ENCODE peak calls at places on chromosome 19, in eight cellular contexts. D is lower leg skin, L is tibial nerve, R is nephron progenitor cell, Y is IMR-90, C is AG09319, X is stomach, V is progenitor cell of endocrine pancreas. O is an unnamed sample.

GRCh38 chr19:4803736-4804695 is 12.5 kb downstream of the FEM1A start:
- DNase-seq in X (peak), L (no peak), R (peak), Y (peak), C (no peak), V (peak), D (no peak), O (peak)

GRCh38 chr19:6971366-6971765 is 49.9 kb downstream of the MBD3L2B start:
- DNase-seq in L (no peak), R (no peak), V (no peak), D (no peak), C (no peak), X (no peak), Y (no peak), O (no peak)

GRCh38 chr19:19460761-19461265 is 54.5 kb downstream of the TSSK6 start:
- DNase-seq in D (peak), X (peak), R (peak), C (no peak), L (peak), V (no peak), Y (peak), O (no peak)

GRCh38 chr19:55249841-55250240 is 9.0 kb downstream of the PPP6R1 start:
- DNase-seq in R (no peak), V (no peak), L (no peak), D (no peak), C (no peak), X (no peak), Y (no peak), O (no peak)

GRCh38 chr19:5364674-5365073 is 24.1 kb upstream of the PTPRS start:
- DNase-seq in L (no peak), D (no peak), X (no peak), Y (no peak), C (no peak), V (no peak), R (no peak), O (peak)

GRCh38 chr19:40225440-40226305 is 816 bp downstream of the CCNP start:
- DNase-seq in D (no peak), Y (peak), X (no peak), R (no peak), C (no peak), V (no peak), L (no peak), O (no peak)

GRCh38 chr19:33472696-33473624 is 48.6 kb downstream of the PEPD start:
- DNase-seq in L (no peak), D (peak), V (no peak), R (no peak), Y (peak), C (peak), X (no peak), O (no peak)

GRCh38 chr19:11581740-11582139 is 4.3 kb upstream of the ACP5 start:
- DNase-seq in L (no peak), V (no peak), D (no peak), R (no peak), C (no peak), X (no peak), Y (peak), O (no peak)

GRCh38 chr19:46107371-46107770 is 17.1 kb downstream of the IGFL3 start:
- DNase-seq in C (no peak), X (no peak), R (no peak), V (no peak), Y (peak), L (no peak), D (no peak), O (no peak)

GRCh38 chr19:6483235-6483634 is 1.6 kb upstream of the DENND1C start:
- DNase-seq in D (no peak), V (no peak), X (no peak), C (no peak), R (no peak), L (no peak), Y (no peak), O (no peak)

GRCh38 chr19:50870417-50871089 is 2.7 kb upstream of the KLK2 start:
- DNase-seq in C (no peak), D (no peak), Y (peak), L (no peak), R (no peak), V (no peak), X (no peak), O (no peak)

GRCh38 chr19:5024282-5024681 is 55.4 kb downstream of the KDM4B start:
- DNase-seq in V (no peak), Y (no peak), C (no peak), R (no peak), X (no peak), L (no peak), D (no peak), O (no peak)

DNA sequence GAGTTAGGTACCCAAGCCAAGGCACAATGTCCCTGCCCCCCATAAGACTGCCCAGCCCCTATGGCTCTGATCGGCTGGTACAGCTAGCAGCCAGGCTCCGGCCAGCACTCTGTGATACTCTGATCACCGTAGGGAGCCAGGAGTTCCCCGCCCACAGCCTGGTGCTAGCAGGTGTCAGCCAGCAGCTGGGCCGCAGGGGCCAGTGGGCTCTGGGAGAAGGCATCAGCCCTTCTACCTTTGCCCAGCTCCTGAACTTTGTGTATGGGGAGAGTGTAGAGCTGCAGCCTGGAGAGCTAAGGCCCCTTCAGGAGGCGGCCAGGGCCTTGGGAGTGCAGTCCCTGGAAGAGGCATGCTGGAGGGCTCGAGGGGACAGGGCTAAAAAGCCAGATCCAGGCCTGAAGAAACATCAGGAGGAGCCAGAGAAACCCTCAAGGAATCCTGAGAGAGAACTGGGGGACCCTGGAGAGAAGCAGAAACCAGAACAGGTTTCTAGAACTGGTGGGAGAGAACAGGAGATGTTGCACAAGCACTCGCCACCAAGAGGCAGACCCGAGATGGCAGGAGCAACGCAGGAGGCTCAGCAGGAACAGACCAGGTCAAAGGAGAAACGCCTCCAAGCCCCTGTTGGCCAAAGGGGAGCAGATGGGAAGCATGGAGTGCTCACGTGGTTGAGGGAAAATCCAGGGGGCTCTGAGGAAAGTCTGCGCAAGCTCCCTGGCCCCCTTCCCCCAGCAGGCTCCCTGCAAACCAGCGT is 3.0 kb upstream of the KMT2B start:
- DNase-seq in R (no peak), D (no peak), X (no peak), L (no peak), C (no peak), Y (no peak), V (no peak), O (no peak)
- TF ChIP-seq CTCF in R (no peak), D (no peak), X (no peak), L (no peak), C (no peak), Y (no peak), V (no peak), O (no peak)

DNA sequence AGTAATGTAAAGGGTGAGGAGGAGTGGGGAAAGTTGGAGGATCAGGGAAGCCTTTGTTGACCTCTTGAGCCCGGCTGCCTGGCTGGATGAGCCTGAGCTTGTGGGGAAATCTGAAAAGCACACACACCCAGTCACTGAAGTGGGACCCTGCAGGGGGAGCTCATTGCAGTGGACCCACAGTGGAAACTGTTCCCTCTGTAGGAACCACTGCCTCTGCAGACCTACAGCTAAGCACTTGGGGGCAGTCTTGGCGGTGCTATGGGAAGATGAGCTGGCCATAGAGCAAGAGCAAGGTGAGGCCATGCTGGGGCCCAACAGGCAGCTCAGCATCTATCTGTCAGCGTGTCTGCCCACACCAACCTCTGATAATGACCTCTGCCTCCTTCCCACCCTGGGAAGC is 294.8 kb downstream of the TSHZ3 start:
- DNase-seq in L (no peak), X (peak), Y (peak), R (peak), D (no peak), V (peak), C (peak), O (no peak)
- TF ChIP-seq CTCF in L (peak), X (no peak), Y (peak), R (peak), D (no peak), V (peak), C (peak), O (peak)

DNA sequence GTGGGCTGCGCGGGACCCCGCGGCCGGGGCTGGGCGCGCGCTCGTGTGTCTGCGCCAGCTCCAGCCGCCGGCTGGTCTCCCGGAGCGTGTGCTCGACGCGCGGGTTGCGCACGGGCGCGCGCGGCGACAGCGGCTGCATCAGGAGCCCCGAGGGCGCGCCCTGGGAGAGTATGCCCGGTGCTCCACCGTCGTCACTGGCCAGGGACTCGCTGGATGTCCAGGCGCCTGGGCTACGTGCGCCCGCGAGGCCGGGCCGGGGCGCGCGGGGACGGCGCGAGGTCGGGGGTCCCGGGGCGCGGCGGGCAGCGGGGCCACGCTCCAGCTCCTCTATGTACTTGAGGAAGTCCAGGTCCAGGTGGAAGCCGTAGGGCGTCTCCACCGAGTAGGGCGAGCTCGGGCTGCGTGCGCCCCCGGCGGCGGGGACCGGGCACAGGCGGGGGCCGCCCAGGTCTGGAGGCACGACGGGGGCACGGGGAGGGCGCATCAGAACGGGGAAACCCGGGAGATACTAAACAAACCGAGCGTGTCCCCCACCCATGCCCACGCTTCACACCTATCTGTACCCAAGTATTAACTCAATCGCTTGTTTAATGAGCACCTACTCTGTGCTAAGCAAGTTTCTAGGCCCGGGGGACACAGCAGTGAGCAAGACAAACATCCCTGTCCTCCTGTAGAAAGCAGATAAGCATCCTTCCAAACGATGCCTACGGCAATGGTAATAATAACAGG is 7.6 kb downstream of the KANK3 start:
- DNase-seq in L (no peak), R (no peak), D (no peak), V (no peak), Y (no peak), X (no peak), C (no peak), O (no peak)
- TF ChIP-seq CTCF in L (no peak), R (peak), D (no peak), V (peak), Y (peak), X (no peak), C (no peak), O (peak)

GRCh38 chr19:37953576-37954303 is 46.7 kb downstream of the SIPA1L3 start:
- DNase-seq in X (no peak), L (no peak), R (no peak), C (no peak), V (no peak), D (peak), Y (no peak), O (no peak)

GRCh38 chr19:37950471-37951175 is 43.6 kb downstream of the SIPA1L3 start:
- DNase-seq in R (no peak), V (no peak), C (no peak), D (peak), Y (no peak), X (peak), L (no peak), O (no peak)

GRCh38 chr19:37954421-37954874 is 47.4 kb downstream of the SIPA1L3 start:
- DNase-seq in D (peak), L (no peak), C (no peak), R (no peak), Y (no peak), X (no peak), V (no peak), O (no peak)

GRCh38 chr19:37951816-37952210 is 44.8 kb downstream of the SIPA1L3 start:
- DNase-seq in R (no peak), L (no peak), Y (no peak), D (peak), C (no peak), V (no peak), X (peak), O (no peak)

GRCh38 chr19:37953125-37953524 is 46.1 kb downstream of the SIPA1L3 start:
- DNase-seq in Y (no peak), C (no peak), R (no peak), V (no peak), D (no peak), L (no peak), X (no peak), O (no peak)
- TF ChIP-seq CTCF in Y (no peak), C (no peak), R (no peak), V (no peak), D (no peak), L (no peak), X (no peak), O (no peak)

DNA sequence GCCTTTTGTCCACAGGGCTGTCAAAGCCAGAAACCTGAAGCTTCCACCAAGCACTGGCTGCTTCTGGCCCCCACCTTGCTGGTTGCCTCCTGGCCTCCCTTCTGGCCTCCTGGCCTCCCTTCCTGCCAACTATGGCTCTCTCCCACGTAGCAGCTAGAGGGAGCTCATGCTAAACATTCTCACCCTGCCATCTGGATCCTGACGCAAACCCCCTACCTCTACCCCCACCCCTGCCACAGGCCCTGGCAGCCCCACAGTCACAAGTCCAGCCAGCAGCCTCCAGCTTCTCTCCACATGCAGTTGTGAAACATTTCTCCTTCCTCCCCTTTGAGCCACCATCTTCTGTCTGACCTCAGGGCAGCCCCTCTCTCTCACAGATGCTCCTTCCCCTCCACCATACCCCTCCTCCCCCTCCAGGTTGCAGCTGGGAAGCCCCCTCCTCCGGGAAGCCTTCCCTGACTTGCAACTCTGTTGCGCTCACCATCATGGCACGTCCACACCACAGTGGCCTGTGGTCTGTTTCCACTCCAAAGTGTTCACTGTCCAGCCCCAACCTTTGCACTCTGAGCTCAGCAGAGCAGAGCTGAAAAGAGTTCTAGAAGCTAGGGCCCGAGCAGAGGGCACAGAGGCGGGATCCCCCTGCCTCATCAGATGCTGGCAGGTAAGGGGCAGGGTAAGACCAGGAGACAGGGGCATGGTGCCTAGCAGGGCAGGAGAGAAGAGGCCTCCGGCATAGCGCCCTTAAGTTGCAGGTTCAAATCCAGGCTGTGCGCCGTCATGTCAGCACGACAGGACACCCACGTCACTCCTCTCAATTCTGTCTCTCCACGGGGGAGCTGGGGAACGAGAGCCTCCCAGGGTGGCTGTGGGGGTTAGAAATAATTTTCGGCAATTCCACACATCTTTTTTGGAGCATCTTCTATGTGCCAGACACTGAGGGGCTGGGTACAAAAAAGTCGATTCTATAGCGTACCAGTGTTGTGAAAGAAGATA is 7.3 kb downstream of the ADGRL1 start:
- DNase-seq in D (no peak), L (no peak), Y (no peak), V (no peak), C (no peak), X (no peak), R (no peak), O (no peak)
- TF ChIP-seq CTCF in D (no peak), L (no peak), Y (no peak), V (no peak), C (no peak), X (no peak), R (no peak), O (no peak)

O was measured in neural crest cell.